ENCODE peak calls at places on chromosomes 3 and 15, in six cellular contexts. Q is RCC 7860; E is activated CD8-positive, alpha-beta memory T cell treated with anti-CD3 and anti-CD28 coated beads for 24 hours; W is smooth muscle cell of the brain vasculature; K is astrocyte of the hippocampus; H is SJSA1. V is an unnamed sample.

GRCh38 chr3:106514431-106514830 is 645.6 kb upstream of the CBLB start:
- DNase-seq in E (no peak), Q (no peak), H (no peak), W (no peak), K (no peak), V (no peak)

GRCh38 chr15:28272587-28272986 is 49.4 kb downstream of the HERC2 start:
- DNase-seq in W (no peak), Q (no peak), E (no peak), K (no peak), H (no peak), V (no peak)

GRCh38 chr15:85097706-85098105 is 116.0 kb downstream of the PDE8A start:
- DNase-seq in Q (no peak), H (no peak), E (no peak), W (no peak), K (no peak), V (no peak)

GRCh38 chr3:139343895-139344856 is at the start of gene MRPS22:
- DNase-seq in K (peak), H (peak), W (peak), E (peak), Q (peak), V (peak)

GRCh38 chr15:78420766-78421165 is 17.2 kb upstream of the IREB2 start:
- DNase-seq in W (no peak), H (no peak), Q (no peak), K (no peak), E (no peak), V (no peak)

GRCh38 chr3:18739098-18739431 is 313.9 kb upstream of the SATB1 start:
- DNase-seq in K (no peak), Q (no peak), W (no peak), H (no peak), E (no peak), V (no peak)

GRCh38 chr3:119628390-119628789 is 30.7 kb downstream of the PLA1A start:
- DNase-seq in E (no peak), W (no peak), K (no peak), H (no peak), Q (no peak), V (no peak)

GRCh38 chr15:85581495-85581894 is 201.1 kb downstream of the AKAP13 start:
- DNase-seq in K (no peak), Q (no peak), H (no peak), W (no peak), E (peak), V (no peak)

GRCh38 chr3:183227586-183227985 is 25.5 kb upstream of the B3GNT5 start:
- DNase-seq in H (no peak), K (no peak), W (no peak), E (no peak), Q (no peak), V (no peak)

GRCh38 chr15:47932829-47933696 is 187.7 kb upstream of the SLC24A5 start:
- DNase-seq in E (no peak), H (no peak), K (no peak), W (no peak), Q (no peak), V (no peak)

GRCh38 chr3:67648229-67648628 is 6.2 kb downstream of the SUCLG2 start:
- DNase-seq in W (no peak), K (peak), E (no peak), Q (peak), H (peak), V (peak)

GRCh38 chr3:37858742-37859141 is 2.9 kb upstream of the CTDSPL start:
- DNase-seq in W (no peak), E (no peak), Q (no peak), K (no peak), H (no peak), V (no peak)

GRCh38 chr15:82052751-82053150 is 6.9 kb upstream of the MEX3B start:
- DNase-seq in H (no peak), K (no peak), Q (no peak), W (no peak), E (no peak), V (no peak)

GRCh38 chr3:151421956-151422355 is 37.4 kb upstream of the P2RY12 start:
- DNase-seq in E (no peak), W (no peak), Q (no peak), K (no peak), H (no peak), V (no peak)

GRCh38 chr15:31465083-31465955 is 138.7 kb downstream of the KLF13 start:
- DNase-seq in H (no peak), Q (no peak), W (no peak), K (no peak), E (peak), V (no peak)

GRCh38 chr3:44596631-44597030 is 11.9 kb downstream of the ZNF660 start:
- DNase-seq in H (no peak), W (no peak), Q (no peak), E (no peak), K (no peak), V (no peak)

GRCh38 chr3:106168941-106169340 is 300.1 kb upstream of the CBLB start:
- DNase-seq in W (no peak), E (no peak), K (peak), Q (no peak), H (no peak), V (no peak)

V was measured in ACHN.